ENCODE peak calls at places on chromosomes 6 and 20, in four cellular contexts. One of them, this sample, is unnamed.

GRCh38 chr6:31541059-31541657 is 645 bp downstream of the DDX39B start:
- DNase-seq in activated naive CD4-positive, alpha-beta T cell treated with anti-CD3 and anti-CD28 coated beads, Interleukin-2, amount 10 ng/mL, durations not matched to agents 7 days and 5 days: peak
- DNase-seq in OCI-LY7: peak
- DNase-seq in brain microvascular endothelial cell: no peak
- DNase-seq in this sample: peak

GRCh38 chr6:126797981-126798380 is 320.5 kb upstream of the RSPO3 start:
- DNase-seq in activated naive CD4-positive, alpha-beta T cell treated with anti-CD3 and anti-CD28 coated beads, Interleukin-2, amount 10 ng/mL, durations not matched to agents 7 days and 5 days: no peak
- DNase-seq in OCI-LY7: no peak
- DNase-seq in brain microvascular endothelial cell: no peak
- DNase-seq in this sample: no peak

GRCh38 chr20:57560554-57561355 is at the start of gene PCK1:
- DNase-seq in activated naive CD4-positive, alpha-beta T cell treated with anti-CD3 and anti-CD28 coated beads, Interleukin-2, amount 10 ng/mL, durations not matched to agents 7 days and 5 days: no peak
- DNase-seq in OCI-LY7: no peak
- DNase-seq in brain microvascular endothelial cell: peak
- DNase-seq in this sample: peak

GRCh38 chr6:90135672-90136071 is 161.0 kb downstream of the BACH2 start:
- DNase-seq in activated naive CD4-positive, alpha-beta T cell treated with anti-CD3 and anti-CD28 coated beads, Interleukin-2, amount 10 ng/mL, durations not matched to agents 7 days and 5 days: no peak
- DNase-seq in OCI-LY7: no peak
- DNase-seq in brain microvascular endothelial cell: peak
- DNase-seq in this sample: no peak

GRCh38 chr6:79261666-79262065 is 27.2 kb upstream of the HMGN3 start:
- DNase-seq in activated naive CD4-positive, alpha-beta T cell treated with anti-CD3 and anti-CD28 coated beads, Interleukin-2, amount 10 ng/mL, durations not matched to agents 7 days and 5 days: no peak
- DNase-seq in OCI-LY7: no peak
- DNase-seq in brain microvascular endothelial cell: no peak
- DNase-seq in this sample: no peak

GRCh38 chr6:101489456-101489855 is 95.9 kb downstream of the GRIK2 start:
- DNase-seq in activated naive CD4-positive, alpha-beta T cell treated with anti-CD3 and anti-CD28 coated beads, Interleukin-2, amount 10 ng/mL, durations not matched to agents 7 days and 5 days: no peak
- DNase-seq in OCI-LY7: no peak
- DNase-seq in brain microvascular endothelial cell: no peak
- DNase-seq in this sample: no peak

GRCh38 chr20:13068336-13068735 is 59.6 kb downstream of the SPTLC3 start:
- DNase-seq in activated naive CD4-positive, alpha-beta T cell treated with anti-CD3 and anti-CD28 coated beads, Interleukin-2, amount 10 ng/mL, durations not matched to agents 7 days and 5 days: no peak
- DNase-seq in OCI-LY7: no peak
- DNase-seq in brain microvascular endothelial cell: no peak
- DNase-seq in this sample: no peak

GRCh38 chr6:37489697-37490336 is 9.9 kb downstream of the CCDC167 start:
- DNase-seq in activated naive CD4-positive, alpha-beta T cell treated with anti-CD3 and anti-CD28 coated beads, Interleukin-2, amount 10 ng/mL, durations not matched to agents 7 days and 5 days: no peak
- DNase-seq in OCI-LY7: peak
- DNase-seq in brain microvascular endothelial cell: peak
- DNase-seq in this sample: no peak

GRCh38 chr20:62835931-62836861 is 19.3 kb downstream of the COL9A3 start:
- DNase-seq in activated naive CD4-positive, alpha-beta T cell treated with anti-CD3 and anti-CD28 coated beads, Interleukin-2, amount 10 ng/mL, durations not matched to agents 7 days and 5 days: no peak
- DNase-seq in OCI-LY7: no peak
- DNase-seq in brain microvascular endothelial cell: peak
- DNase-seq in this sample: no peak

GRCh38 chr6:31620586-31621319 is at the start of gene PRRC2A:
- DNase-seq in activated naive CD4-positive, alpha-beta T cell treated with anti-CD3 and anti-CD28 coated beads, Interleukin-2, amount 10 ng/mL, durations not matched to agents 7 days and 5 days: peak
- DNase-seq in OCI-LY7: peak
- DNase-seq in brain microvascular endothelial cell: peak
- DNase-seq in this sample: no peak

GRCh38 chr20:46359233-46359751 is 47.1 kb downstream of the ELMO2 start:
- DNase-seq in activated naive CD4-positive, alpha-beta T cell treated with anti-CD3 and anti-CD28 coated beads, Interleukin-2, amount 10 ng/mL, durations not matched to agents 7 days and 5 days: no peak
- DNase-seq in OCI-LY7: no peak
- DNase-seq in brain microvascular endothelial cell: no peak
- DNase-seq in this sample: no peak

GRCh38 chr6:98458713-98459112 is 375.7 kb upstream of the POU3F2 start:
- DNase-seq in activated naive CD4-positive, alpha-beta T cell treated with anti-CD3 and anti-CD28 coated beads, Interleukin-2, amount 10 ng/mL, durations not matched to agents 7 days and 5 days: no peak
- DNase-seq in OCI-LY7: no peak
- DNase-seq in brain microvascular endothelial cell: no peak
- DNase-seq in this sample: no peak

GRCh38 chr20:10094566-10095173 is 59.9 kb downstream of the ANKEF1 start:
- DNase-seq in activated naive CD4-positive, alpha-beta T cell treated with anti-CD3 and anti-CD28 coated beads, Interleukin-2, amount 10 ng/mL, durations not matched to agents 7 days and 5 days: no peak
- DNase-seq in OCI-LY7: no peak
- DNase-seq in brain microvascular endothelial cell: no peak
- DNase-seq in this sample: no peak

GRCh38 chr6:142698751-142699150 is 246.2 kb downstream of the HIVEP2 start:
- DNase-seq in activated naive CD4-positive, alpha-beta T cell treated with anti-CD3 and anti-CD28 coated beads, Interleukin-2, amount 10 ng/mL, durations not matched to agents 7 days and 5 days: no peak
- DNase-seq in OCI-LY7: peak
- DNase-seq in brain microvascular endothelial cell: no peak
- DNase-seq in this sample: no peak

GRCh38 chr20:53828673-53829085 is 235.0 kb upstream of the ZNF217 start:
- DNase-seq in activated naive CD4-positive, alpha-beta T cell treated with anti-CD3 and anti-CD28 coated beads, Interleukin-2, amount 10 ng/mL, durations not matched to agents 7 days and 5 days: no peak
- DNase-seq in OCI-LY7: peak
- DNase-seq in brain microvascular endothelial cell: peak
- DNase-seq in this sample: no peak

GRCh38 chr20:58908941-58909340 is 56.4 kb downstream of the GNAS start:
- DNase-seq in activated naive CD4-positive, alpha-beta T cell treated with anti-CD3 and anti-CD28 coated beads, Interleukin-2, amount 10 ng/mL, durations not matched to agents 7 days and 5 days: no peak
- DNase-seq in OCI-LY7: no peak
- DNase-seq in brain microvascular endothelial cell: no peak
- DNase-seq in this sample: no peak

GRCh38 chr6:2008383-2008976 is 236.9 kb downstream of the GMDS start:
- DNase-seq in activated naive CD4-positive, alpha-beta T cell treated with anti-CD3 and anti-CD28 coated beads, Interleukin-2, amount 10 ng/mL, durations not matched to agents 7 days and 5 days: no peak
- DNase-seq in OCI-LY7: no peak
- DNase-seq in brain microvascular endothelial cell: peak
- DNase-seq in this sample: no peak

GRCh38 chr20:46501961-46502360 is 11.4 kb downstream of the ZNF334 start:
- DNase-seq in activated naive CD4-positive, alpha-beta T cell treated with anti-CD3 and anti-CD28 coated beads, Interleukin-2, amount 10 ng/mL, durations not matched to agents 7 days and 5 days: no peak
- DNase-seq in OCI-LY7: no peak
- DNase-seq in brain microvascular endothelial cell: no peak
- DNase-seq in this sample: no peak

GRCh38 chr6:34095741-34096140 is 50.1 kb downstream of the GRM4 start:
- DNase-seq in activated naive CD4-positive, alpha-beta T cell treated with anti-CD3 and anti-CD28 coated beads, Interleukin-2, amount 10 ng/mL, durations not matched to agents 7 days and 5 days: no peak
- DNase-seq in OCI-LY7: no peak
- DNase-seq in brain microvascular endothelial cell: no peak
- DNase-seq in this sample: no peak

GRCh38 chr6:25842526-25842925 is 10.7 kb upstream of the SLC17A1 start:
- DNase-seq in activated naive CD4-positive, alpha-beta T cell treated with anti-CD3 and anti-CD28 coated beads, Interleukin-2, amount 10 ng/mL, durations not matched to agents 7 days and 5 days: no peak
- DNase-seq in OCI-LY7: no peak
- DNase-seq in brain microvascular endothelial cell: no peak
- DNase-seq in this sample: no peak

GRCh38 chr20:8218861-8219260 is 86.8 kb downstream of the PLCB1 start:
- DNase-seq in activated naive CD4-positive, alpha-beta T cell treated with anti-CD3 and anti-CD28 coated beads, Interleukin-2, amount 10 ng/mL, durations not matched to agents 7 days and 5 days: no peak
- DNase-seq in OCI-LY7: no peak
- DNase-seq in brain microvascular endothelial cell: peak
- DNase-seq in this sample: no peak

GRCh38 chr20:19427480-19427879 is 215.0 kb downstream of the SLC24A3 start:
- DNase-seq in activated naive CD4-positive, alpha-beta T cell treated with anti-CD3 and anti-CD28 coated beads, Interleukin-2, amount 10 ng/mL, durations not matched to agents 7 days and 5 days: no peak
- DNase-seq in OCI-LY7: no peak
- DNase-seq in brain microvascular endothelial cell: no peak
- DNase-seq in this sample: no peak

GRCh38 chr20:46558511-46558959 is 8.1 kb upstream of the OCSTAMP start:
- DNase-seq in activated naive CD4-positive, alpha-beta T cell treated with anti-CD3 and anti-CD28 coated beads, Interleukin-2, amount 10 ng/mL, durations not matched to agents 7 days and 5 days: no peak
- DNase-seq in OCI-LY7: no peak
- DNase-seq in brain microvascular endothelial cell: peak
- DNase-seq in this sample: no peak

GRCh38 chr6:107019047-107019446 is 9.0 kb upstream of the MTRES1 start:
- DNase-seq in activated naive CD4-positive, alpha-beta T cell treated with anti-CD3 and anti-CD28 coated beads, Interleukin-2, amount 10 ng/mL, durations not matched to agents 7 days and 5 days: no peak
- DNase-seq in OCI-LY7: no peak
- DNase-seq in brain microvascular endothelial cell: no peak
- DNase-seq in this sample: no peak

GRCh38 chr20:49543071-49543857 is 24.7 kb downstream of the PTGIS start:
- DNase-seq in activated naive CD4-positive, alpha-beta T cell treated with anti-CD3 and anti-CD28 coated beads, Interleukin-2, amount 10 ng/mL, durations not matched to agents 7 days and 5 days: no peak
- DNase-seq in OCI-LY7: no peak
- DNase-seq in brain microvascular endothelial cell: no peak
- DNase-seq in this sample: no peak

GRCh38 chr20:46040902-46041535 is 12.0 kb downstream of the SLC12A5 start:
- DNase-seq in activated naive CD4-positive, alpha-beta T cell treated with anti-CD3 and anti-CD28 coated beads, Interleukin-2, amount 10 ng/mL, durations not matched to agents 7 days and 5 days: peak
- DNase-seq in OCI-LY7: peak
- DNase-seq in brain microvascular endothelial cell: no peak
- DNase-seq in this sample: peak